ENCODE peak calls at places on chromosomes 11 and 22, in eight cellular contexts. Q is adrenal gland, J is neural crest cell, Z is Caco-2, A is cardiac muscle cell, B is fibroblast of lung, U is fibroblast of villous mesenchyme, L is mammary epithelial cell. T is an unnamed sample.

GRCh38 chr11:47105541-47105940 is 71.1 kb downstream of the ARFGAP2 start:
- DNase-seq in L (no peak), Q (no peak), U (no peak), J (no peak), Z (no peak), A (no peak), B (no peak), T (no peak)

GRCh38 chr22:20843501-20843900 is 15.1 kb downstream of the PI4KA start:
- DNase-seq in L (peak), U (no peak), Q (no peak), J (no peak), A (no peak), B (no peak), Z (peak), T (no peak)

GRCh38 chr11:68099474-68100405 is 21.4 kb downstream of the CHKA start:
- DNase-seq in Q (peak), Z (peak), U (peak), B (peak), L (no peak), A (peak), J (no peak), T (no peak)

GRCh38 chr22:29609139-29609538 is 5.7 kb downstream of the NF2 start:
- DNase-seq in L (no peak), A (peak), J (no peak), U (no peak), Z (no peak), Q (no peak), B (no peak), T (peak)

GRCh38 chr11:33735426-33736147 is 636 bp downstream of the CD59 start:
- DNase-seq in Q (peak), L (peak), J (no peak), B (peak), U (peak), A (peak), Z (peak), T (no peak)

GRCh38 chr11:76783901-76784813 is 1.0 kb downstream of the TSKU start:
- DNase-seq in J (peak), U (peak), Z (peak), B (peak), A (peak), Q (peak), L (peak), T (peak)

GRCh38 chr11:72771507-72771906 is 19.3 kb upstream of the ARAP1 start:
- DNase-seq in B (peak), L (no peak), A (no peak), U (peak), Z (peak), Q (peak), J (no peak), T (no peak)

GRCh38 chr11:57777969-57778317 is 16.3 kb downstream of the CTNND1 start:
- DNase-seq in Q (no peak), B (no peak), L (peak), J (no peak), Z (peak), U (peak), A (no peak), T (no peak)

GRCh38 chr11:113373306-113373705 is 14.3 kb upstream of the ANKK1 start:
- DNase-seq in U (peak), Q (peak), B (peak), A (no peak), L (peak), J (no peak), Z (no peak), T (no peak)

GRCh38 chr11:102268985-102269470 is 48.3 kb upstream of the BIRC3 start:
- DNase-seq in J (no peak), B (no peak), A (no peak), Z (no peak), Q (no peak), U (no peak), L (no peak), T (no peak)

GRCh38 chr22:28951969-28952521 is 68.7 kb downstream of the ZNRF3 start:
- DNase-seq in L (no peak), J (no peak), U (peak), B (peak), A (no peak), Z (peak), Q (peak), T (no peak)

GRCh38 chr11:117094776-117095175 is 3.5 kb downstream of the SIK3 start:
- DNase-seq in B (peak), J (no peak), Q (no peak), U (no peak), A (no peak), Z (no peak), L (peak), T (no peak)

GRCh38 chr11:120917536-120918239 is 106.2 kb upstream of the TBCEL start:
- DNase-seq in Q (no peak), L (no peak), J (no peak), Z (no peak), U (no peak), A (no peak), B (no peak), T (no peak)

DNA sequence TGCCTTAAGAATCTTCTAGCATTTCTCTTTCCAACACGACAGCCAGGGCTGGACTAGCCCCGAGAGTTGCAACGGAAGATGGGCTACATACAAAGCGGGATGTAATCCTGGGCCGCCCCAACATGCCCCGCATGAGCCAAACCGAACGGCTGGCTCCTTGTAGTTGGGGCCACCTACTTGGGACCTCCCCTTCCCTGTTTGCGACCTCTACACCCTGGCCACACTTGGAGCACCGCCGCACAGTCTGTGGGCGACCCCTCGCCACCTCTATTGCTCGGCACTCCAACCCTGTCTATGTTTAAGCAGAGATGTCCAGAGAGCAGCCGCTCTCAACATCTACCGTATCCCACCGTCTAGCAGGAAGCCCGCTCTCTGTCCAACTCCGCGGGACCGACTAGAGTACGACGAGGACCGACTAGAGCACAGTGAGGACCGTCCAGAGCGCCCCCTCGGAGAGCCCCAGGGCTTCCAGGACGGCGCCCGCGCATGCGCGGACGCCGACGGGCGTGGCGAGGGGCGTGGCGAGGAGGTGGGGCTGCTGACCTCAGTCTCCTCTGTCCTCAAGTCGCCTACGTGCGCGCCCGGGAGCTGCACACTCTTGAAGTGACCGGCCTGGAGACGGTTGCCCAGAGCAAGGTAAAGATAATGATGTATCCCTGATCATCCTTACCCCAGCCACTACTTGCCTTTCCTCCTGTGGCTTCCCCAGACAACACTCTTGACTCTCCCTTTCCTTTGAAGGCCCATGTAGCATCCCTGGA is 32.3 kb downstream of the NEAT1 start:
- DNase-seq in Z (peak), J (peak), L (peak), A (peak), U (peak), B (peak), Q (peak), T (peak)
- TF ChIP-seq CTCF in Z (peak), J (no peak), L (no peak), A (peak), U (peak), B (peak), Q (no peak), T (no peak)

DNA sequence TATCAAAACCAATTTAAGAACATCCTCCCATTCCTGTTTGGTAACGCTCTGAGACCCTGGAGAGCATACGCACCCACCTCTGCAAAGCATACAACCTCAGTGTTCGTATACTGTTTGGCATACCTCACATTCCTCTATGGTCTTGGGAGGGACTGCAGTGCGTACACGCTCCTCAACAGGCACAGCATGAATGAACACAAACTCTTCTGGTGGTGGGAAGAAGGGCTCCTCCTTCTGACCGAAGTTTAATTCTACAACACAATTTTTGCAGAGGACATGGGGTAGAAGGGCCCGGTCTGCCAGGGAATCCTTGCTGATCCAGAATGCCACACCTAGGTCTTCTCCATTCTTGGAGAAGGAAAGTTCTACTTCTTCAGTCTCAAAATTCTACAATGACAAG is 5.3 kb downstream of the HNRNPUL2 start:
- DNase-seq in Q (no peak), A (peak), L (no peak), J (no peak), B (peak), U (peak), Z (peak), T (no peak)
- TF ChIP-seq CTCF in Q (no peak), A (no peak), L (peak), J (no peak), B (no peak), U (no peak), Z (peak), T (no peak)

DNA sequence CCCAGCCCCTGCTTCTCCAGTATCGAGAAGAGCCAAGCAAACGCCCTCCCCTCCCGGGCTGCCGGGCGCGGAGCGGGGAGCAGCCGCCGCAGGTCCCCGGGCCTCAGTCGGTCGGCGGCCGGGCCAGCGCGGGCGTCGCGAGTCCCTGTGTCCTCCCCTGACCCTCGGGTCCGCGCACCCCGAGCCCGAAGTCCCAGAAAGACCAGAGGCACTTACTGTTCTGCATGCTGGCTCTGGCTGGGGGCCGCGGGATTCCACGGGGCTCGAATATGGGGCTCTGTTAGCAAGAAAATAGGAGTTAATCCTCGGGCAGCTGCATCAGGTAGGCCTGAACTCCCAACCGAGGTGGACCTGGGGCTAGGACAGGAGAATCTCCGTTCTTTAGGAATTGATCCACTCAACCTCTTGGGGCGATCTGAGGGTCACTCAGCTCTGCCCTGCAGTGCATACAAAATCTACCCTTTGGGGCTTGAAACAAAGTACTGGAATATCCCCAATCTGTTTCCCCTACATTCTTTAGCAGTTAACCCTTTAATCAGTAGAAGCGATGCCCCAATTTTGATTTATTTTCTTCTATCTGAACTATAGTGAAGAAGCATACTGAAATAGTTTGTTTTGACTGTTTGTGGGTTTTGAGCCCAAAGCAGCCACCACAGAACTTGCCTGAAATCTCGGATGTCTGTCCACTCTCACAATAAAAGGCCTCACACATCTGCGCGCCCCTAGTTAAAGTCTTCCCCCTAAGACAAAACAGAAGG is 4.8 kb downstream of the PAX6 start:
- DNase-seq in U (no peak), B (peak), Z (no peak), Q (no peak), L (no peak), A (no peak), J (peak), T (no peak)
- TF ChIP-seq CTCF in U (no peak), B (no peak), Z (no peak), Q (no peak), L (no peak), A (no peak), J (no peak), T (no peak)

DNA sequence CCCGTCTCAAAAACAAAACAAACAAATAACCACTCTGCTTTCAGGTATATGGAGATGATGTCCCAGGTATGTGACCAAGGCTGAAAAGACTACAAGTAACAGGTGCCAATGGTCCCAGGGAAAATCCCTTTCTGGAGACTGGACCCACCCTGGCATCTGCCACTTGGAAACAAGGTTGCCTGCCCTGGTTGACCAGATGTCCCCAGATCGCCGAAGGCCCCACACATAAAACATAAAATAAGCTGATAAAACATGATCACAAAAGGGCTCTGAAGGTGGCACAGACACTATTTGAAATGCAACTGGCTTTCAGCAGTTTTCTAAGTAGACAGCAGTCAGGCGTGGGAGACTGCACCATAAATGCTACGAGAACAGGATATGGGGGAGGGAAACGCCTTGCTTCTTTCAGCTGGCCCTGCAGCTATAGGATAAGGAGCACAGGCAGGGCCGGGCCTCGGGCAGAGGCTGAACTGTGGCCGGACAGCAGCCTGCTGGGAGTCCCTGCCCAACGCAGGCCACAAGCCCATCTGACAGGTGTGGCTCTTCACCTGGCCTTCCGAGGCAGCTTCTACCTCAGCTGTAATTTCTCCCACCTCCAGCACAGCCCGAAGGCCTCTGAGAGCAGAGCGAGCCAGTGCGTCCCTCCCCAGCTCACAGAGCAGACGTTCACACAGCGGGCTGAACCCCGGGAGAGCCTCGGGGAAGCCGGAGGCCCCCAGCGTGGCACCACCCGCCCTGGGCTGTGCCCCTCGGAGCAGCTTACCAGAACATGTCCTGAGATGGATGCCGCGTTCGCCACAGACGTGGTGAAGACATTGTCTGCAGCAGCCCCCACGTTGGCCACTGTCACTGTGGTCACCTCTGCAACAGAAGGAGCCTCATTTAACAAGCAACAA is 4.0 kb downstream of the DEAF1 start:
- DNase-seq in Z (no peak), U (peak), B (no peak), Q (no peak), J (no peak), L (no peak), A (no peak), T (no peak)
- TF ChIP-seq CTCF in Z (no peak), U (no peak), B (no peak), Q (no peak), J (no peak), L (no peak), A (no peak), T (no peak)

DNA sequence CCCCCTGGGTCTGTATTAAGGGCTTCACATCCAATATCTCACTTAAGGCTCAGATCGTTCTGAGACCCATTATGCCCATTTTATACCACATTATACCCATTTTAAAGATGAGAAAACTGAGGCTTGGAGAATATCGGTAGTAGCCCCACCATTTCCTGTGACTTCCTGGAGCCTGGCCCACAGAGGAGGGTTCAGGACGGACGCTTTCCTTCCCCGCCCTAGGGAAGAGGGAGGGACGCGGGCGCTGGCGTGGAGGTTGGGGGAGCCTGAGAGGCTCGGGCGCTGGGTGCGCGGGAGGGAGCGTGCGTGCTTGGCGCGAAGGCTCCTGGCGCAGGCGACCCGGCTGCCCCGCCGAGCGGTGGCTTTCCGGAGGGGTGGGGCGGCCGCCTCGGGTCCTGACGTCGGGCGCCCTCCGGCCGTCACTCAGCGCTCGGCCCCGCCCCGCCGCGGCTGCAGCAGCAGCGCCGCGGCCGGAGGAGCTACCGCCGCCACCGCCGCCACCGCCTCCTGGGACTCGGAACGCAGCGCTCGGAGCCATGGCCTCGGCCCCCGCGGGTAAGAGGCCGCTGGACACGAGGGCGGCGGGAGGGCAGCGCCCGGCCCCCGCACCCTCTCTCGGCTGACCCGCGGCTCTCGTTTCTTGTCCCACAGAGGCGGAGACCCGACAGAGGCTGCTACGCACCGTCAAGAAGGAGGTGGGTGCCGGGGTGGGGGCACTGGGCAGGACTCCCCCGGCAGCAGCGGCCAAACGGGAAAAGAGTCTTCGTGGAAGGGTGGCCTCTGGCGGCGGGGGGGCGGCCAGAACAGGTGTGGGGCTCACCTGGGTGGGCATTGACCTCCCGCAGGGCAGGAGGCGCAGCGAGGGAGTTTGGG is at the start of gene SGSM1:
- DNase-seq in U (peak), A (peak), B (peak), L (peak), Q (peak), Z (peak), J (peak), T (peak)
- TF ChIP-seq CTCF in U (no peak), A (no peak), B (no peak), L (no peak), Q (no peak), Z (no peak), J (no peak), T (no peak)

DNA sequence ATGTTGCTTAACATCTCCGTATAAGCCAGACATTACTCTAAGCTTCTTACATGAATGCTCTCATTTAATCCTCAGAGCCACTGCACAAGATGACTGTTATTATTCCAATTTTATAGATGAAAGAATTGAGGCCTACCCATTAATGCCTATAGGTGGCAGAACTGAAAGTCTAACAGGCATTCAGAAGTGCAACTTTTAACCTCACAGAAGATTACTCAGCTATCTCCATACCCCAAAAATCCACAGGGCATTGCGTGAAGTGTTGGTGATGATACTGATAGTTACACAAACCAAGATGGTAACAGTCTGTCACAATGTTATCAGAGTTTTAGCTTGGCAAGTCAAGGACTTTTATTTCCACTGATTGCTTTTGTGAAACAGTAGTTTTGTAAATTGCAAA is 130.5 kb downstream of the ARHGAP42 start:
- DNase-seq in B (no peak), J (no peak), Z (no peak), A (no peak), Q (no peak), L (no peak), U (no peak), T (no peak)
- TF ChIP-seq CTCF in B (no peak), J (no peak), Z (no peak), A (no peak), Q (no peak), L (no peak), U (no peak), T (no peak)

GRCh38 chr22:38230108-38230825 is 28.5 kb downstream of the MAFF start:
- DNase-seq in Q (peak), J (no peak), B (no peak), U (peak), Z (no peak), A (peak), L (no peak), T (peak)
- TF ChIP-seq CTCF in Q (peak), J (peak), B (no peak), U (peak), Z (no peak), A (peak), L (peak), T (peak)